ENCODE peak calls at places on chromosomes 6 and 20, in four cellular contexts. T is mesendoderm, L is trophoblast cell, U is H9. O is an unnamed sample.

GRCh38 chr6:14664616-14665315 is 547.2 kb downstream of the CD83 start:
- DNase-seq in U (peak; percentile 75), T (peak; percentile 93), L (peak; percentile 21), O (peak; percentile 38)

GRCh38 chr6:86706449-86706848 is 230.9 kb upstream of the HTR1E start:
- DNase-seq in T (peak; percentile 72), U (peak; percentile 70), L (peak; percentile 49), O (no peak)

GRCh38 chr20:4602297-4602631 is 119.4 kb upstream of the PRND start:
- DNase-seq in T (no peak), L (no peak), U (no peak), O (peak; percentile 16)

GRCh38 chr6:32153252-32153834 is 598 bp upstream of the PPT2 start:
- DNase-seq in T (peak; percentile 89), U (peak; percentile 82), L (no peak), O (peak; percentile 83)

GRCh38 chr6:46437671-46438221 is 53.5 kb downstream of the RCAN2 start:
- DNase-seq in U (no peak), T (peak; percentile 57), L (no peak), O (peak; percentile 31)

GRCh38 chr20:62337558-62338293 is 29.4 kb downstream of the LAMA5 start:
- DNase-seq in U (no peak), L (no peak), T (no peak), O (no peak)

GRCh38 chr6:136114661-136115060 is 135.4 kb downstream of the MTFR2 start:
- DNase-seq in T (no peak), L (no peak), U (no peak), O (no peak)

GRCh38 chr6:26155066-26155925 is 68.1 kb downstream of the HFE start:
- DNase-seq in T (peak; percentile 47), L (no peak), U (no peak), O (peak; percentile 31)

GRCh38 chr6:132188865-132189264 is 212.4 kb downstream of the MOXD1 start:
- DNase-seq in L (no peak), T (no peak), U (no peak), O (peak; percentile 66)

GRCh38 chr20:15100506-15101160 is 763.2 kb upstream of the FLRT3 start:
- DNase-seq in U (no peak), T (no peak), L (no peak), O (no peak)

GRCh38 chr20:63100926-63101699 is 94.3 kb upstream of the BHLHE23 start:
- DNase-seq in T (no peak), U (peak; percentile 31), L (no peak), O (no peak)

GRCh38 chr20:58215116-58215515 is 13.3 kb downstream of the ANKRD60 start:
- DNase-seq in L (no peak), U (no peak), T (no peak), O (no peak)

GRCh38 chr20:48776306-48776705 is 51.5 kb downstream of the PREX1 start:
- DNase-seq in U (no peak), T (no peak), L (no peak), O (peak; percentile 47)

GRCh38 chr6:88311561-88311960 is 145.4 kb upstream of the CNR1 start:
- DNase-seq in T (no peak), U (no peak), L (no peak), O (no peak)

GRCh38 chr6:113402541-113402940 is 454.6 kb upstream of the MARCKS start:
- DNase-seq in T (no peak), L (no peak), U (no peak), O (no peak)

GRCh38 chr20:24158271-24158670 is 169.7 kb upstream of the GGTLC1 start:
- DNase-seq in U (no peak), T (no peak), L (no peak), O (no peak)

GRCh38 chr20:53960586-53961386 is 109.6 kb downstream of the BCAS1 start:
- DNase-seq in L (peak; percentile 14), U (no peak), T (no peak), O (no peak)

GRCh38 chr20:58512808-58513552 is 2.2 kb downstream of the APCDD1L start:
- DNase-seq in L (no peak), T (peak; percentile 11), U (peak; percentile 52), O (no peak)

GRCh38 chr6:127207591-127208120 is 59.0 kb upstream of the RNF146 start:
- DNase-seq in U (no peak), L (no peak), T (no peak), O (no peak)

GRCh38 chr20:32130352-32130751 is 20.8 kb downstream of the TM9SF4 start:
- DNase-seq in L (no peak), T (no peak), U (no peak), O (no peak)

GRCh38 chr6:168309183-168309582 is 10.4 kb downstream of the DACT2 start:
- DNase-seq in L (no peak), U (no peak), T (no peak), O (no peak)

GRCh38 chr6:138622967-138623366 is 123.7 kb upstream of the NHSL1 start:
- DNase-seq in U (no peak), L (no peak), T (no peak), O (no peak)

GRCh38 chr6:6740595-6740994 is 152.1 kb downstream of the LY86 start:
- DNase-seq in U (no peak), T (no peak), L (no peak), O (no peak)

GRCh38 chr6:6738108-6738507 is 149.6 kb downstream of the LY86 start:
- DNase-seq in L (no peak), T (no peak), U (no peak), O (no peak)

GRCh38 chr6:6738922-6739717 is 150.6 kb downstream of the LY86 start:
- DNase-seq in L (no peak), T (no peak), U (no peak), O (no peak)

GRCh38 chr6:6742535-6742934 is 154.0 kb downstream of the LY86 start:
- DNase-seq in L (no peak), T (no peak), U (no peak), O (no peak)

DNA sequence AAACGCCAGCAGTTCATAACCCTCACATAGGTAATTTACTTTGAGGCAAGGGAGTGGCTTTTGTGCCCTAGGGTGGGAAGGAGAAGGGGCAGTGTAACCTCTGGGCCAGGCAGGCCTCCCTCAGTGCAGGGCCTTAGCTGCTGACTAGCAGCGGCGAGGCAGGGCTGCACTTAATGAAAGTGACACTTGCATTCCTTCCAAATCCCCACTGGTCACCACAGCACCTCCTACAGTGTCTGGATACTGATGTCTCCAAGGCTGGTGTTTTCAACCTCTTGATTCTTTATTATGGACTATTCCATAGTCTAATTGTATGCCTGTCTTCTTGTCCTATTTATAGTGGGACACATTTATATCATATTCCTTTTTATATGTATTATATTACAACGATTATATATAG is 152.7 kb downstream of the LY86 start:
- DNase-seq in T (peak; percentile 80), U (no peak), L (no peak), O (no peak)
- H4K8ac ChIP-seq in T (no peak overlapping the region), U (no peak overlapping the region), L (no peak overlapping the region), O (no peak overlapping the region)

GRCh38 chr6:156924241-156924640 is 147.1 kb downstream of the ARID1B start:
- DNase-seq in U (no peak), L (no peak), T (no peak), O (no peak)
- H3K79me1 ChIP-seq in U (peaks cover 4% of the 10 kb centered on the region), L (no peaks in the 10 kb centered on the region), T (peaks cover 28% of the 10 kb centered on the region), O (peaks cover 50% of the 10 kb centered on the region)

GRCh38 chr20:50540620-50541605 is 30.7 kb downstream of the PTPN1 start:
- DNase-seq in U (no peak), L (peak; percentile 81), T (peak; percentile 96), O (peak; percentile 93)
- H3K4ac ChIP-seq in U (no peak overlapping the region), L (peak overlapping the region; percentile 42), T (no peak overlapping the region), O (peak overlapping the region; percentile 84)

DNA sequence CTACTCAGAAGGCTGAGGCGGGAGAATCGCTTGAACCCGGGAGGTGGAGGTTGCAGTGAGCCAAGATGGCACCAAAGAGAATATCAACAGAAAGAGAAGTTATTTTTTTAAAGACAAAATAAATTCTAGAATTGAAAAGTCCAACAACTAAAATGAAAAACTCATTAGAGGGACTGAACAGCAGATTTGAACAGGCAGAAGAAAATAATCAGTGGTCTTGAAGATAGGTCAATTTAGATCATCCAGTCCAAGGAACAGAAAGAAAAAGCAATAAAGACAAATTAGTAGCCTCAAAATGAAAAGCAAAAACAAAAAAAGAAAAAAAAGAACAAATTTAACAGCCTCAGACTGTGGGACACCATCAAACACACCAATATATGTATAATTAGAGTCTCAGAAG is 6.0 kb downstream of the UQCC1 start:
- DNase-seq in T (no peak), L (no peak), U (no peak), O (no peak)
- H4K8ac ChIP-seq in T (no peak overlapping the region), L (no peak overlapping the region), U (no peak overlapping the region), O (no peak overlapping the region)

GRCh38 chr6:159981591-159982245 is 12.8 kb downstream of the IGF2R start:
- DNase-seq in U (no peak), L (no peak), T (no peak), O (peak; percentile 96)

GRCh38 chr6:159980474-159980873 is 11.6 kb downstream of the IGF2R start:
- DNase-seq in L (no peak), U (no peak), T (no peak), O (no peak)

GRCh38 chr6:159982726-159983506 is 14.0 kb downstream of the IGF2R start:
- DNase-seq in U (no peak), T (no peak), L (no peak), O (no peak)

GRCh38 chr6:159979136-159979874 is 10.4 kb downstream of the IGF2R start:
- DNase-seq in U (no peak), L (peak; percentile 76), T (peak; percentile 83), O (peak; percentile 63)

DNA sequence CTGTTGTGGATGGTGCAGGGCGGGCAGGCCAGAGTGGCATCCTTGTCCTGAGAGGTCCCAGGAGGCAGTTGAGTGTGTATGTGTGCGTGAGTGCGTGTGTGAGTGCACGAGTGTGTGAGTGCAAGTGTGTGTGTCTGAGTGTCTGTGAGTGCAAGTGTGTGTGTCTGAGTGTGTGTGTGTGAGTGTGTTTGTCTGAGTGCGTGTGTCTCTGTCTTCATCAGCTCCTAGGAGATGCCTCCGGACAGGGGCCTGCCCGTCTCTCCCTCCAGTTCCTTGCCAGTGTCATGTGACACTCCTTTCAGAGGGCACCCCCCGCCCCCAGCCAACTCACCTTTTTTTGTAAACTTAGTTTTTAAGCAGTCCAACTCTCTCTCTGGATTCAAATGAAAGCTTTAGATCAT is 12.3 kb downstream of the IGF2R start:
- DNase-seq in T (no peak), U (no peak), L (no peak), O (no peak)
- H3K79me1 ChIP-seq in T (peaks cover 55% of the 10 kb centered on the region), U (no peaks in the 10 kb centered on the region), L (no peaks in the 10 kb centered on the region), O (no peaks in the 10 kb centered on the region)

DNA sequence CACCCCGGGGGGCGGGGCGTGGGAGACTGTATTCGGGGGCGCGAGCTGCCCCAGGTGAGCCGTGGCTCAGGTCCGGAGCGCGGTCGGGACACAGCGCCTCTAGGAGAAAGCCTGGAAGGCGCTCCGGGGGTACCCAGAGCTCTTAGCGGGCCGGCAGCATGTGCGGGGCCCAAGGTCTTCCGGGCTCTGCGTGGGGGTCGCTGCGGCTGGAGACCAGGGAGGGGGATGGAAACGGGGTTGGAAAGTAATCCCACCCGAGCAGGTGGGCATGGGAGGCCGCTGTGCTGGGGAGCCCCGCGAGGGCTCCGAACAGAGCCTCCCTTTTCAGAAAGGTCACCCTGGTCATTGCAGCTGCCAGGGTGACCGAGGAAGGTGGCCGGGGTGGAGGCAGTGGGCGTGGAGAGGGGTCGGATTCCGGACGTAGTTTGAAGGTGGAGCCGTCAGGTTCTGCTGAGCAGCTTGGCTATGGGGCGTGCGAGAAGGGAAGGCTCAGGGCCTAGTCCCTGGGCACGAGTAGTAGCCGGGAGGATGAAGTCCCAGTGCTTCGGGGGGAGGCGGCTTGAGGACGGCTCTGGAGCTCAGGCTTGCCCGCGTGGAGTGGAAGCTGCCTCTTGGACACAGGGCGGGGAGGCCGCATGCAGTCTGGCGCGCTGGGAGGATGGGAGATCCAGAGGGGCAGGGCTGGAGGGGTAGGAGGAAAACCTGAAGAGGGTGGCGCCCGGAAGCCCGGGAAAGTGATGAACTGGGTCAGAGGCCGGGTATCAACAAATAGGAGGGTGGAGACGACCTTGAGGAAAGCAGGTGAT is at the start of gene SIRT5:
- DNase-seq in T (peak; percentile 97), L (peak; percentile 94), U (peak; percentile 92), O (peak; percentile 91)
- H3K4ac ChIP-seq in T (peak within 1 kb of the TSS; percentile 90), L (peak within 1 kb of the TSS; percentile 73), U (no peak within 1 kb of the TSS), O (peak within 1 kb of the TSS; percentile 98)

O was measured in mesenchymal stem cell.